ENCODE peak calls at places on chromosomes 16 and 17, in ten cellular contexts. One of them, this sample, is unnamed.

GRCh38 chr16:8828541-8829165 is 31.0 kb downstream of the PMM2 start:
- DNase-seq in heart left ventricle: no peak
- DNase-seq in cardiac fibroblast: peak
- DNase-seq in heart right ventricle: no peak
- DNase-seq in pancreas: no peak
- DNase-seq in ovary: no peak
- DNase-seq in A673: no peak
- DNase-seq in A549: no peak
- DNase-seq in PC-9: no peak
- DNase-seq in CD8-positive, alpha-beta T cell: no peak
- DNase-seq in this sample: no peak

GRCh38 chr16:31023252-31023602 is 10.1 kb upstream of the STX4 start:
- DNase-seq in pancreas: no peak
- DNase-seq in A549: no peak
- DNase-seq in ovary: no peak
- DNase-seq in heart right ventricle: no peak
- DNase-seq in CD8-positive, alpha-beta T cell: no peak
- DNase-seq in heart left ventricle: no peak
- DNase-seq in PC-9: no peak
- DNase-seq in cardiac fibroblast: no peak
- DNase-seq in A673: no peak
- DNase-seq in this sample: no peak

GRCh38 chr17:45906927-45907622 is 12.7 kb downstream of the MAPT start:
- DNase-seq in A673: no peak
- DNase-seq in PC-9: no peak
- DNase-seq in A549: no peak
- DNase-seq in CD8-positive, alpha-beta T cell: no peak
- DNase-seq in pancreas: no peak
- DNase-seq in ovary: no peak
- DNase-seq in heart right ventricle: no peak
- DNase-seq in cardiac fibroblast: no peak
- DNase-seq in heart left ventricle: no peak
- DNase-seq in this sample: no peak

GRCh38 chr16:4315185-4316102 is at the start of gene GLIS2:
- DNase-seq in pancreas: peak
- DNase-seq in heart left ventricle: peak
- DNase-seq in heart right ventricle: peak
- DNase-seq in A673: peak
- DNase-seq in ovary: peak
- DNase-seq in CD8-positive, alpha-beta T cell: peak
- DNase-seq in PC-9: no peak
- DNase-seq in A549: peak
- DNase-seq in cardiac fibroblast: peak
- DNase-seq in this sample: no peak

GRCh38 chr17:39002991-39003715 is 36.0 kb upstream of the FBXO47 start:
- DNase-seq in cardiac fibroblast: peak
- DNase-seq in CD8-positive, alpha-beta T cell: peak
- DNase-seq in heart right ventricle: peak
- DNase-seq in ovary: no peak
- DNase-seq in heart left ventricle: peak
- DNase-seq in pancreas: no peak
- DNase-seq in A673: peak
- DNase-seq in PC-9: no peak
- DNase-seq in A549: no peak
- DNase-seq in this sample: no peak

GRCh38 chr16:15610369-15610871 is 32.5 kb downstream of the MARF1 start:
- DNase-seq in A673: no peak
- DNase-seq in ovary: no peak
- DNase-seq in heart right ventricle: no peak
- DNase-seq in CD8-positive, alpha-beta T cell: no peak
- DNase-seq in PC-9: no peak
- DNase-seq in A549: no peak
- DNase-seq in pancreas: no peak
- DNase-seq in cardiac fibroblast: peak
- DNase-seq in heart left ventricle: no peak
- DNase-seq in this sample: no peak

GRCh38 chr17:75273968-75274708 is 3.1 kb upstream of the MIF4GD start:
- DNase-seq in heart right ventricle: no peak
- DNase-seq in PC-9: no peak
- DNase-seq in A673: no peak
- DNase-seq in pancreas: no peak
- DNase-seq in A549: peak
- DNase-seq in heart left ventricle: no peak
- DNase-seq in CD8-positive, alpha-beta T cell: no peak
- DNase-seq in cardiac fibroblast: peak
- DNase-seq in ovary: no peak
- DNase-seq in this sample: no peak

GRCh38 chr16:3101018-3101840 is 2.1 kb upstream of the ZSCAN10 start:
- DNase-seq in A549: peak
- DNase-seq in heart left ventricle: no peak
- DNase-seq in heart right ventricle: no peak
- DNase-seq in pancreas: no peak
- DNase-seq in A673: peak
- DNase-seq in PC-9: no peak
- DNase-seq in cardiac fibroblast: peak
- DNase-seq in CD8-positive, alpha-beta T cell: peak
- DNase-seq in ovary: no peak
- DNase-seq in this sample: no peak

GRCh38 chr17:79075861-79076406 is 1.3 kb downstream of the ENGASE start:
- DNase-seq in ovary: no peak
- DNase-seq in heart right ventricle: no peak
- DNase-seq in pancreas: no peak
- DNase-seq in heart left ventricle: no peak
- DNase-seq in PC-9: no peak
- DNase-seq in A549: no peak
- DNase-seq in CD8-positive, alpha-beta T cell: no peak
- DNase-seq in A673: no peak
- DNase-seq in cardiac fibroblast: no peak
- DNase-seq in this sample: no peak

GRCh38 chr17:64077409-64077808 is 52.5 kb downstream of the ERN1 start:
- DNase-seq in cardiac fibroblast: no peak
- DNase-seq in PC-9: peak
- DNase-seq in heart right ventricle: no peak
- DNase-seq in CD8-positive, alpha-beta T cell: no peak
- DNase-seq in A673: no peak
- DNase-seq in A549: no peak
- DNase-seq in heart left ventricle: no peak
- DNase-seq in ovary: no peak
- DNase-seq in pancreas: no peak
- DNase-seq in this sample: no peak

GRCh38 chr17:19271751-19272357 is 34.7 kb downstream of the EPN2 start:
- DNase-seq in A673: no peak
- DNase-seq in ovary: no peak
- DNase-seq in heart left ventricle: peak
- DNase-seq in pancreas: no peak
- DNase-seq in heart right ventricle: no peak
- DNase-seq in CD8-positive, alpha-beta T cell: no peak
- DNase-seq in A549: no peak
- DNase-seq in PC-9: no peak
- DNase-seq in cardiac fibroblast: no peak
- DNase-seq in this sample: no peak

DNA sequence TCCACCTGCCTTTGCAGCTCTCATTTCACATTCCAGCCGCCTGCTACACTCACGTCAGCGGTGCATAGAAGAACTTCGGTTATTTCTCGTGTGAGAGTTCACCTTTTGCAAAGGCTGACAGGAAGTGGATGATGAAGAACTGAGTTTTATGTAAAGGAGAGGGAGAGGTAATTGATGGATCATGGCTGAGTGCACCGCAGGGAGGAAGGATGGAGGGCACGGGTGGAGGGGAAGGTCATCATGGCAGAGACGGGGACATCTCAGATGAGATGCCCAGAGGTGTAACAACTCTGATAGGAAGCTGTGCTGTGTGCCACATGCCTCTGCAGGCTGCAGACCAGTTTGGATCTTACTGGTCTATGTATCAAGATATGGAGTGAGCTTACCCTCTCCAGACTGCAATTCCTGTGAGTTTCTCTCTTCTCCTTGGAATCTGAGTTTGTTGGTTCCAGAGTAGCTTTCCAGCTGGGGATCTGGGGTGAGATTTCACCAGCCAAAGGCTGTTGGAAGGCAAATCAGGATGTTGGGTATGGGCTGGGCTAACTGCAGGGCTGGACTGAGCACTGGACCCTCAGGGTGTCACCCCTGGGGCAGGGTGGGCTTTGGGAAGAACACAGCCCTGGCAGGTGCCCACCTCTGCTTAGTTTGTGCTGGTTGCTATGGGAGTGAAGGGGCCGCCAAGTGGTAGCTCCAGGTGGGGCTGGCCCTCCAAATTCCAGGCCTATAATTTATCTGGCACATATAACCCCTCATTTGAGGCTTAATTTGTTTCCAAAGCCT is 777.0 kb downstream of the KCNJ18 start:
- DNase-seq in CD8-positive, alpha-beta T cell: no peak
- DNase-seq in heart right ventricle: no peak
- DNase-seq in ovary: no peak
- DNase-seq in PC-9: no peak
- DNase-seq in A673: no peak
- DNase-seq in A549: no peak
- DNase-seq in pancreas: no peak
- DNase-seq in cardiac fibroblast: no peak
- DNase-seq in heart left ventricle: no peak
- DNase-seq in this sample: no peak
- H3K4me3 ChIP-seq in CD8-positive, alpha-beta T cell: no peak
- H3K4me3 ChIP-seq in heart right ventricle: no peak
- H3K4me3 ChIP-seq in ovary: no peak
- H3K4me3 ChIP-seq in PC-9: no peak
- H3K4me3 ChIP-seq in A673: no peak
- H3K4me3 ChIP-seq in A549: no peak
- H3K4me3 ChIP-seq in pancreas: no peak
- H3K4me3 ChIP-seq in cardiac fibroblast: no peak
- H3K4me3 ChIP-seq in heart left ventricle: no peak
- H3K4me3 ChIP-seq in this sample: no peak

DNA sequence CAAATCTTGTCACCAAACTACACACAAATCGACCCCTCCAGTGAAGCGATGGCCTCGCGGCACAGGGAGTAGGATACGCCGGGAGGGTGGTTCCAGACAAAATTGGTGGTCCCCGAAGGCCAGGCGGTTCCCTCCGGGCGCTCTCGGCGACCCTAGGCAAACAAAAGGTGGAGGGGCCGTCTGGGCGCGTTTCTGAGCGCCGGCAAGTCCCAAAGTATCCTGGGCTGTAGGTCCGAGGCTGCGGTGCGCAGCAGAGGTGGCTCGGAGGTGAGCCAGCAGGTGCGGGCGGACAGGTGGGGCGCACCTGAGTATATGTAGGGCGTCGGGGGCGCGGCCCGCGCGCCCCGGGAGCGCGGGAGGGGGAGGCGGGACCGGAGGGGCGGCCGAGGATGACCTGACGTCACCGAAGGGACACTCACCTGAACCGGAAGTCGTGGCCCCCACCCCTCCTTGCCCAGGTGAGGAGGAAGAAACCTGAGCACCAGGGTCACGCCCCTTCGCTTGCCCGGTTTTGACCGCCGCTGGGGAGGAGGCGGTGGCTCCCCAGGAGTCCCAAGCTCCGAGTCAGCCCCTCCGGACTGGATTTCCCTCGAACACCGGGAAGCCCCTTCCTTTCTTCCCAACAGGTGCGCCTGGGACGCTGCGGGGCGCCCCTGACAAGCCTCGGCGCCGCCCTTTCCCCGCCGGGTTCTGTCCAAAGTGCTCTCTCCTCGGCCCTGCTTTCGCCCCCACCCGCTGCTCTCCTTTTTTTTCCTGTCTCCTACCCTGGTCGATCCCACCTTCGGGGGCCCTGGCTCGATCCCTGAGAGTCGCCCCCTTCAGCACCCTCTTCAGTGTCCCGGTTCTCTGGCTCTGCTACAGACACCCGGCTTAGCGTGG is at the start of gene CLDN7:
- DNase-seq in heart left ventricle: no peak
- DNase-seq in CD8-positive, alpha-beta T cell: peak
- DNase-seq in cardiac fibroblast: no peak
- DNase-seq in heart right ventricle: no peak
- DNase-seq in PC-9: peak
- DNase-seq in A549: no peak
- DNase-seq in ovary: no peak
- DNase-seq in A673: no peak
- DNase-seq in pancreas: peak
- DNase-seq in this sample: peak
- TF ChIP-seq CTCF in heart left ventricle: no peak
- TF ChIP-seq CTCF in CD8-positive, alpha-beta T cell: no peak
- TF ChIP-seq CTCF in cardiac fibroblast: no peak
- TF ChIP-seq CTCF in heart right ventricle: no peak
- TF ChIP-seq CTCF in PC-9: no peak
- TF ChIP-seq CTCF in A549: no peak
- TF ChIP-seq CTCF in ovary: no peak
- TF ChIP-seq CTCF in A673: no peak
- TF ChIP-seq CTCF in pancreas: peak
- TF ChIP-seq CTCF in this sample: peak

DNA sequence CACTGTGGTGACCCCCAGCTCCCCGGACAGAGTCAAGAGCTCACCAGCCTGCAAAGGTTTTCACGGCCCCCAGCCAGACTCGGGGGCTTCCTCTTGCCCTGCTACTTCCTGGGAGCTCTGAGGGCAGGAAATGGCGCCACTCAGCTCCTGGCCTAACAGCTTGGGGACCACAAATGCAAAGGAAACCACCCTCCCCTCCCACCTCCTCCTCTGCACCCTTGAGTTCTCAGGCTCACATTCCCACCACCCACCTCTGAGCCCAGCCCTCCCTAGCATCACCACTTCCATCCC is 373 bp upstream of the SPN start:
- DNase-seq in ovary: no peak
- DNase-seq in A673: no peak
- DNase-seq in A549: no peak
- DNase-seq in PC-9: no peak
- DNase-seq in heart left ventricle: no peak
- DNase-seq in CD8-positive, alpha-beta T cell: peak
- DNase-seq in heart right ventricle: no peak
- DNase-seq in pancreas: no peak
- DNase-seq in cardiac fibroblast: no peak
- DNase-seq in this sample: no peak
- H3K4me3 ChIP-seq in ovary: no peak
- H3K4me3 ChIP-seq in A673: no peak
- H3K4me3 ChIP-seq in A549: no peak
- H3K4me3 ChIP-seq in PC-9: no peak
- H3K4me3 ChIP-seq in heart left ventricle: peak
- H3K4me3 ChIP-seq in CD8-positive, alpha-beta T cell: peak
- H3K4me3 ChIP-seq in heart right ventricle: no peak
- H3K4me3 ChIP-seq in pancreas: no peak
- H3K4me3 ChIP-seq in cardiac fibroblast: no peak
- H3K4me3 ChIP-seq in this sample: no peak

DNA sequence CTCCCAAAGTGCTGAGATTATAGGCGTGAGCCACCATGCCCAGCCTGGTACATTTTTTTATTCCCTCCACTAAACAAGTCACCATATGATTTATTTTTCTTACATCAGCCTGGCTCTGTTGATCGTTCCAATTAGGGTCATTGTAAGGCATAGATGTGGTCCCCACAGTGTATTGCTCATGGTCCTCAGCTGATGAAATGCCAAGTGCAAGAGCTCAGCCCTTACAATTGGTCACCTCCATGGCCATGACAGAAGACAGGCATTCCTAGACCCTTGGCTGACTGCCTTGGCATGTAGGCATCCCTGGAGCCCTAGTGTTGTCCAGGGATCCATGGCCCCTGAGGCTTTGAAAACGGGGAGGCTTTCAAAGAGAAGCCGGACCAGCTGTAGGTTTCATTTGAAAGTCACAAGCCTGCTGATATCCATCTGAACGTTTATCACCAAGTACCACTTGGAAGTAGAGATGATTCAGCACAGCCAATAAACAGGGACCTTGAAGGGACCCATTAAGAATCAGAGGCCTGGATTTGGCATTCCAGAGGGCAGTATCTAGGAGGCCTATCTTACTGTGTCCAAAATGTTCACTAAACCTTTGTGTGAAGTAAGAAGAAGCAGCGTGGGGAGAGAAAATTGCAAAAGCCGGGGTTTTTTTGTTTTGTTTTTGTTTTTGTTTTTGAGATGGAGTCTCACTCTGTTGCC is 20.6 kb upstream of the PRKCA start:
- DNase-seq in CD8-positive, alpha-beta T cell: no peak
- DNase-seq in heart left ventricle: no peak
- DNase-seq in A549: peak
- DNase-seq in heart right ventricle: no peak
- DNase-seq in ovary: no peak
- DNase-seq in pancreas: no peak
- DNase-seq in cardiac fibroblast: no peak
- DNase-seq in PC-9: no peak
- DNase-seq in A673: no peak
- DNase-seq in this sample: no peak
- TF ChIP-seq CTCF in CD8-positive, alpha-beta T cell: no peak
- TF ChIP-seq CTCF in heart left ventricle: no peak
- TF ChIP-seq CTCF in A549: no peak
- TF ChIP-seq CTCF in heart right ventricle: no peak
- TF ChIP-seq CTCF in ovary: no peak
- TF ChIP-seq CTCF in pancreas: no peak
- TF ChIP-seq CTCF in cardiac fibroblast: no peak
- TF ChIP-seq CTCF in PC-9: no peak
- TF ChIP-seq CTCF in A673: no peak
- TF ChIP-seq CTCF in this sample: no peak

This sample was measured in LNCaP clone FGC.